ENCODE peak calls at places on chromosomes 13 and 19, in five cellular contexts. D is MM.1S, T is PC-3, L is HCT116, Z is SK-N-SH. G is an unnamed sample.

GRCh38 chr13:50198508-50198907 is 183.3 kb downstream of the KCNRG start:
- DNase-seq in D (no peak), T (peak), L (no peak), Z (no peak), G (no peak)

GRCh38 chr13:40518481-40518882 is 148.0 kb downstream of the FOXO1 start:
- DNase-seq in D (no peak), T (no peak), L (no peak), Z (no peak), G (no peak)

GRCh38 chr19:40954573-40954972 is 36.5 kb upstream of the CYP2B6 start:
- DNase-seq in D (no peak), T (no peak), L (peak), Z (no peak), G (no peak)

GRCh38 chr19:17510220-17510993 is 1.0 kb upstream of the PGLS start:
- DNase-seq in D (no peak), T (no peak), L (no peak), Z (no peak), G (no peak)

GRCh38 chr19:51938936-51939335 is 11.7 kb downstream of the ZNF613 start:
- DNase-seq in D (no peak), T (no peak), L (no peak), Z (no peak), G (no peak)

GRCh38 chr13:110156186-110157065 is 150.5 kb downstream of the COL4A1 start:
- DNase-seq in D (no peak), T (no peak), L (no peak), Z (no peak), G (no peak)

GRCh38 chr13:113179374-113180230 is 21.2 kb downstream of the PROZ start:
- DNase-seq in D (no peak), T (no peak), L (no peak), Z (no peak), G (peak)

GRCh38 chr19:46499692-46500091 is 4.0 kb upstream of the PNMA8B start:
- DNase-seq in D (no peak), T (no peak), L (no peak), Z (no peak), G (peak)

GRCh38 chr13:36788276-36788675 is 30.7 kb upstream of the RFXAP start:
- DNase-seq in D (no peak), T (peak), L (no peak), Z (no peak), G (no peak)

GRCh38 chr13:42076309-42076713 is 27.9 kb downstream of the DGKH start:
- DNase-seq in D (no peak), T (no peak), L (no peak), Z (no peak), G (no peak)

GRCh38 chr13:111859361-111860105 is 207.4 kb upstream of the SOX1 start:
- DNase-seq in D (no peak), T (no peak), L (no peak), Z (no peak), G (no peak)

GRCh38 chr13:98447881-98448641 is 128.8 kb downstream of the STK24 start:
- DNase-seq in D (no peak), T (peak), L (peak), Z (peak), G (peak)

DNA sequence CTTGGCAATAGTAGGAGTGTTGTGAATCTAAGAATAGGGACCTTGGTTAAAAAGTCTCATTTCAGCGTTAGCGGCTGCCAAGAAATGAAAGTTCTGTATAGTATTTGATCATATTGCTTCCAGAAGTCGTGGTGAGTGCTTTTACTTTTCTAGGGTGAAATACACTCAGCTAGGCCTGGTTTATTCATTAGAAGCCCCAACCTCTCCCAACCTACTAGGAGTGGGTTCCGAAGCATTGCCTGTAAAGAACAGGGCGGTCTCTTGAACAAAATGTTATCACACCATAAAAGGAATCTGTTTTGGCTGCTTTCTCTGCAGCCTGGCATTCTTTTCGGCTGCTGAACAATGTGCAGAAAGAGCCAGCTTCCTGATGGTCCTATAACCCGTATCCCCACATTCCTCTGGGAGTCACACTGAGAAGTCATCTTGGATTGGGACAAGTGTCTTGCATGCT is 102.8 kb downstream of the LRCH1 start:
- DNase-seq in D (no peak), T (no peak), L (no peak), Z (no peak), G (peak)
- H3K9ac ChIP-seq in D (no peak), T (no peak), L (no peak), Z (no peak), G (no peak)

DNA sequence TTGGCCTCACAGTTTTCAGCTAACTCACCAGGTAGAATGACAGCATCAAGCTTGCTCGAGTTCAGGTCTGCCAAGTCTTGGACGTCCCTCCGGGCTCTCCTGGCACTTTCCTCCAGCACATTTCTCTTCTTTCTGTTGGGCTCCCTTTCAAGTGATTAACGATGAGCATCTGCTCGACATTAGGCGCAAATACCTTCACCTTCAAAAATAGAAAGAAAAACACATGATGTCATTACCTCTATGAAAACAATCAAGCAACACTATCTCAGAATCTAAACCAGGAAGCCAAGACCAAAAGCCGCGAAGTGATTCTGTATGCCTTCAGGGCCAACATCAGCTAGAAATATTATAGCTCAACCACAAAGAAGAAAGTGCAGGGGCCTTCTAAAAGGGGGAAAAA is 15.4 kb upstream of the CLN5 start:
- DNase-seq in D (no peak), T (no peak), L (no peak), Z (no peak), G (no peak)
- TF ChIP-seq EZH2phosphoT487 in D (no peak), T (no peak), L (no peak), Z (no peak), G (no peak)

GRCh38 chr13:33152389-33152788 is 133.2 kb downstream of the STARD13 start:
- DNase-seq in D (no peak), T (no peak), L (no peak), Z (no peak), G (no peak)

GRCh38 chr13:33150146-33150545 is 133.9 kb downstream of the KL start:
- DNase-seq in D (no peak), T (peak), L (no peak), Z (no peak), G (no peak)

GRCh38 chr13:33154911-33155310 is 130.6 kb downstream of the STARD13 start:
- DNase-seq in D (no peak), T (no peak), L (no peak), Z (no peak), G (no peak)

GRCh38 chr13:33150662-33151061 is 134.4 kb downstream of the KL start:
- DNase-seq in D (no peak), T (no peak), L (no peak), Z (no peak), G (no peak)

GRCh38 chr13:33153421-33154381 is 131.9 kb downstream of the STARD13 start:
- DNase-seq in D (no peak), T (peak), L (no peak), Z (no peak), G (peak)
- TF ChIP-seq CTCF in D (no peak), T (no peak), L (no peak), Z (peak), G (no peak)

GRCh38 chr19:35246466-35247096 is 2.2 kb upstream of the LSR start:
- DNase-seq in D (no peak), T (no peak), L (no peak), Z (no peak), G (no peak)

GRCh38 chr19:35249848-35250711 is 1.3 kb downstream of the LSR start:
- DNase-seq in D (no peak), T (no peak), L (no peak), Z (no peak), G (no peak)

GRCh38 chr19:35249146-35249847 is 495 bp downstream of the LSR start:
- DNase-seq in D (no peak), T (no peak), L (no peak), Z (no peak), G (peak)

GRCh38 chr19:35248310-35249145 is at the start of gene LSR:
- DNase-seq in D (peak), T (peak), L (peak), Z (no peak), G (peak)

DNA sequence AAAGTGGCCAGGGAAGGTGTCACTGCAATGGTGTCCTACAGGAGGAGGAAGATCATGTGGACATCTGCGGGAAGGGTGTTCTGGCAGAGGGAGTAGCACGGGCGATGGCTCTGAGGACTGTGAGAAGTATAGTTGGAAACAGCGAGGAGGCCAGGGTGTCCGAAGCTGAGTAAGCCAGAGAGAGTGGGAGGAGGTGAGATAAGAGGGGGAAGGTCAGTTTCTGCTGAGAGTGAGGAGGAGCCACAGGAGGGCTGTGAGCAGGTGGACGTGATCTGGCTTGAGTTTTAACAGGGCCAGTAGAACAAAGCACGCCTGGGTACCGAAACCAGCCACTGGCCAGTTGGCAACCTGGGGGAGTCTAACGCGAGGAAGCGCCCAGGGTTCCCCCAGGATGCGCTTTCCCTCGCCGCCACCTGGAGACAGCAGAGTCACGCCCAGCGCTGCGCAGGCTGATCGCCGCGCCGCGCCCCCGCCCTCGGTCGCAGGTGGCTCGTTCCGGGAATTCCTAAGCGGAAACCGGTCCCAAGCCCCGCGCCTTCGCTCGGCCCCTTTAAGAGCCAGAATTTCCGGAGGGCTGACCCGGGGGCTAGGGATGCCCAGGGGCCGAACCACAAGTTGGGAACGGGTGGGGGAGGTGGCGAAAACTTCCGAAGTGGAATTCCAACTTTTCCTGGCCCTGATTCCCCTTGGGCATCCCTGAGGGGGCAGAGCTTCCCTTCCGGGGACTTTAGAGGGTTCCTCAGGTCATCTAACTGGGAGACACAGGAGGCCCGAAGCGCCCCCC is 1.1 kb upstream of the LSR start:
- DNase-seq in D (peak), T (peak), L (peak), Z (no peak), G (peak)
- H3K9ac ChIP-seq in D (peak), T (peak), L (peak), Z (no peak), G (peak)

GRCh38 chr13:27533155-27533643 is 82.8 kb upstream of the MTIF3 start:
- DNase-seq in D (peak), T (peak), L (peak), Z (peak), G (peak)
- TF ChIP-seq EZH2phosphoT487 in D (no peak), T (no peak), L (no peak), Z (no peak), G (no peak)